ENCODE peak calls at places on chromosomes 13 and 19, in six cellular contexts. One of them, this sample, is unnamed.
A peak's percentile ranks its signal among the peaks of the same experiment; 100 is the strongest.

GRCh38 chr19:46408611-46409039 is 4.7 kb downstream of the CCDC8 start:
- DNase-seq in effector CD8-positive, alpha-beta T cell: no peak
- DNase-seq in left colon: peak; percentile 47
- DNase-seq in EH: peak; percentile 53
- DNase-seq in putamen: no peak
- DNase-seq in renal cortical epithelial cell: peak; percentile 65
- DNase-seq in this sample: no peak

GRCh38 chr13:107407074-107407473 is 808.3 kb downstream of the LIG4 start:
- DNase-seq in EH: no peak
- DNase-seq in putamen: no peak
- DNase-seq in effector CD8-positive, alpha-beta T cell: no peak
- DNase-seq in left colon: no peak
- DNase-seq in renal cortical epithelial cell: no peak
- DNase-seq in this sample: no peak

GRCh38 chr19:41352609-41353465 is 885 bp downstream of the TGFB1 start:
- DNase-seq in effector CD8-positive, alpha-beta T cell: peak; percentile 60
- DNase-seq in EH: peak; percentile 64
- DNase-seq in renal cortical epithelial cell: peak; percentile 22
- DNase-seq in putamen: no peak
- DNase-seq in left colon: no peak
- DNase-seq in this sample: no peak

GRCh38 chr19:17719730-17720486 is 628 bp downstream of the MAP1S start:
- DNase-seq in left colon: peak; percentile 61
- DNase-seq in effector CD8-positive, alpha-beta T cell: no peak
- DNase-seq in EH: no peak
- DNase-seq in putamen: peak; percentile 61
- DNase-seq in renal cortical epithelial cell: no peak
- DNase-seq in this sample: no peak

GRCh38 chr19:54035215-54036178 is 28.2 kb downstream of the VSTM1 start:
- DNase-seq in EH: peak; percentile 94
- DNase-seq in renal cortical epithelial cell: peak; percentile 49
- DNase-seq in effector CD8-positive, alpha-beta T cell: no peak
- DNase-seq in putamen: no peak
- DNase-seq in left colon: no peak
- DNase-seq in this sample: peak; percentile 32

GRCh38 chr19:3664879-3665642 is 35.2 kb downstream of the PIP5K1C start:
- DNase-seq in putamen: no peak
- DNase-seq in renal cortical epithelial cell: no peak
- DNase-seq in effector CD8-positive, alpha-beta T cell: no peak
- DNase-seq in left colon: no peak
- DNase-seq in EH: no peak
- DNase-seq in this sample: no peak

GRCh38 chr19:45440873-45441654 is 17.3 kb upstream of the ERCC1 start:
- DNase-seq in effector CD8-positive, alpha-beta T cell: no peak
- DNase-seq in renal cortical epithelial cell: no peak
- DNase-seq in left colon: no peak
- DNase-seq in putamen: no peak
- DNase-seq in EH: peak; percentile 76
- DNase-seq in this sample: no peak

GRCh38 chr19:18234194-18234593 is 8.0 kb upstream of the PDE4C start:
- DNase-seq in putamen: no peak
- DNase-seq in effector CD8-positive, alpha-beta T cell: no peak
- DNase-seq in EH: no peak
- DNase-seq in renal cortical epithelial cell: no peak
- DNase-seq in left colon: no peak
- DNase-seq in this sample: no peak

GRCh38 chr19:1465191-1466016 is 13.6 kb downstream of the C19orf25 start:
- DNase-seq in left colon: peak; percentile 35
- DNase-seq in renal cortical epithelial cell: peak; percentile 19
- DNase-seq in EH: peak; percentile 71
- DNase-seq in putamen: no peak
- DNase-seq in effector CD8-positive, alpha-beta T cell: no peak
- DNase-seq in this sample: no peak

GRCh38 chr13:26946675-26947342 is 186.2 kb upstream of the GPR12 start:
- DNase-seq in renal cortical epithelial cell: peak; percentile 75
- DNase-seq in putamen: no peak
- DNase-seq in EH: peak; percentile 67
- DNase-seq in left colon: no peak
- DNase-seq in effector CD8-positive, alpha-beta T cell: no peak
- DNase-seq in this sample: no peak

GRCh38 chr13:93922063-93922462 is 557.4 kb downstream of the DCT start:
- DNase-seq in renal cortical epithelial cell: no peak
- DNase-seq in putamen: no peak
- DNase-seq in EH: no peak
- DNase-seq in left colon: no peak
- DNase-seq in effector CD8-positive, alpha-beta T cell: no peak
- DNase-seq in this sample: no peak

GRCh38 chr13:110343241-110343865 is 36.3 kb downstream of the COL4A2 start:
- DNase-seq in left colon: no peak
- DNase-seq in renal cortical epithelial cell: peak; percentile 74
- DNase-seq in EH: no peak
- DNase-seq in effector CD8-positive, alpha-beta T cell: no peak
- DNase-seq in putamen: no peak
- DNase-seq in this sample: no peak

GRCh38 chr13:99346328-99347070 is 39.3 kb upstream of the GPR183 start:
- DNase-seq in effector CD8-positive, alpha-beta T cell: no peak
- DNase-seq in putamen: no peak
- DNase-seq in renal cortical epithelial cell: no peak
- DNase-seq in left colon: no peak
- DNase-seq in EH: no peak
- DNase-seq in this sample: no peak

GRCh38 chr19:28213476-28214082 is 999.4 kb downstream of the UQCRFS1 start:
- DNase-seq in effector CD8-positive, alpha-beta T cell: no peak
- DNase-seq in left colon: no peak
- DNase-seq in EH: no peak
- DNase-seq in renal cortical epithelial cell: peak; percentile 52
- DNase-seq in putamen: no peak
- DNase-seq in this sample: no peak

GRCh38 chr19:55444720-55445045 is 1.6 kb upstream of the SHISA7 start:
- DNase-seq in putamen: no peak
- DNase-seq in effector CD8-positive, alpha-beta T cell: no peak
- DNase-seq in left colon: no peak
- DNase-seq in renal cortical epithelial cell: no peak
- DNase-seq in EH: no peak
- DNase-seq in this sample: no peak

GRCh38 chr13:20146381-20146780 is 14.5 kb downstream of the GJA3 start:
- DNase-seq in putamen: no peak
- DNase-seq in effector CD8-positive, alpha-beta T cell: no peak
- DNase-seq in EH: no peak
- DNase-seq in left colon: no peak
- DNase-seq in renal cortical epithelial cell: no peak
- DNase-seq in this sample: no peak

GRCh38 chr13:20847298-20847697 is 55.2 kb downstream of the XPO4 start:
- DNase-seq in putamen: no peak
- DNase-seq in left colon: no peak
- DNase-seq in renal cortical epithelial cell: no peak
- DNase-seq in effector CD8-positive, alpha-beta T cell: no peak
- DNase-seq in EH: no peak
- DNase-seq in this sample: no peak

GRCh38 chr13:98133949-98134348 is 8.9 kb upstream of the FARP1 start:
- DNase-seq in putamen: no peak
- DNase-seq in effector CD8-positive, alpha-beta T cell: no peak
- DNase-seq in EH: no peak
- DNase-seq in renal cortical epithelial cell: peak; percentile 68
- DNase-seq in left colon: no peak
- DNase-seq in this sample: no peak

GRCh38 chr13:44249439-44249838 is 124.2 kb upstream of the SERP2 start:
- DNase-seq in renal cortical epithelial cell: peak; percentile 75
- DNase-seq in EH: peak; percentile 81
- DNase-seq in effector CD8-positive, alpha-beta T cell: no peak
- DNase-seq in putamen: no peak
- DNase-seq in left colon: peak; percentile 52
- DNase-seq in this sample: peak; percentile 74

GRCh38 chr13:113670541-113670940 is 3.5 kb downstream of the GRK1 start:
- DNase-seq in effector CD8-positive, alpha-beta T cell: no peak
- DNase-seq in putamen: no peak
- DNase-seq in EH: no peak
- DNase-seq in renal cortical epithelial cell: no peak
- DNase-seq in left colon: no peak
- DNase-seq in this sample: no peak

GRCh38 chr19:44696939-44697669 is 1.8 kb upstream of the CEACAM16 start:
- DNase-seq in renal cortical epithelial cell: no peak
- DNase-seq in putamen: no peak
- DNase-seq in left colon: no peak
- DNase-seq in EH: no peak
- DNase-seq in effector CD8-positive, alpha-beta T cell: no peak
- DNase-seq in this sample: no peak

GRCh38 chr19:5104871-5105351 is 136.0 kb downstream of the KDM4B start:
- DNase-seq in left colon: no peak
- DNase-seq in effector CD8-positive, alpha-beta T cell: no peak
- DNase-seq in renal cortical epithelial cell: no peak
- DNase-seq in putamen: no peak
- DNase-seq in EH: no peak
- DNase-seq in this sample: no peak

GRCh38 chr19:41407271-41407670 is 9.7 kb downstream of the BCKDHA start:
- DNase-seq in left colon: no peak
- DNase-seq in EH: no peak
- DNase-seq in putamen: no peak
- DNase-seq in renal cortical epithelial cell: no peak
- DNase-seq in effector CD8-positive, alpha-beta T cell: no peak
- DNase-seq in this sample: no peak

GRCh38 chr13:27406178-27406939 is 18.1 kb upstream of the GTF3A start:
- DNase-seq in left colon: no peak
- DNase-seq in EH: peak; percentile 53
- DNase-seq in renal cortical epithelial cell: peak; percentile 59
- DNase-seq in effector CD8-positive, alpha-beta T cell: no peak
- DNase-seq in putamen: no peak
- DNase-seq in this sample: no peak

GRCh38 chr19:2270157-2270571 is 11.8 kb downstream of the PEAK3 start:
- DNase-seq in effector CD8-positive, alpha-beta T cell: peak; percentile 41
- DNase-seq in renal cortical epithelial cell: no peak
- DNase-seq in left colon: peak; percentile 61
- DNase-seq in EH: peak; percentile 39
- DNase-seq in putamen: no peak
- DNase-seq in this sample: no peak

GRCh38 chr19:355134-355533 is 10.5 kb upstream of the MIER2 start:
- DNase-seq in effector CD8-positive, alpha-beta T cell: no peak
- DNase-seq in left colon: no peak
- DNase-seq in EH: no peak
- DNase-seq in putamen: no peak
- DNase-seq in renal cortical epithelial cell: no peak
- DNase-seq in this sample: no peak

GRCh38 chr13:51978836-51979556 is 32.3 kb downstream of the ATP7B start:
- DNase-seq in renal cortical epithelial cell: no peak
- DNase-seq in left colon: peak; percentile 52
- DNase-seq in EH: no peak
- DNase-seq in effector CD8-positive, alpha-beta T cell: no peak
- DNase-seq in putamen: no peak
- DNase-seq in this sample: no peak

GRCh38 chr19:30304540-30304939 is 67.6 kb upstream of the ZNF536 start:
- DNase-seq in putamen: no peak
- DNase-seq in left colon: no peak
- DNase-seq in EH: no peak
- DNase-seq in effector CD8-positive, alpha-beta T cell: no peak
- DNase-seq in renal cortical epithelial cell: no peak
- DNase-seq in this sample: no peak

GRCh38 chr19:42271045-42271419 is 2.0 kb downstream of the CIC start:
- DNase-seq in effector CD8-positive, alpha-beta T cell: no peak
- DNase-seq in left colon: peak; percentile 36
- DNase-seq in renal cortical epithelial cell: no peak
- DNase-seq in EH: peak; percentile 27
- DNase-seq in putamen: no peak
- DNase-seq in this sample: no peak

GRCh38 chr13:73522937-73523336 is 464.1 kb downstream of the KLF5 start:
- DNase-seq in EH: no peak
- DNase-seq in putamen: no peak
- DNase-seq in renal cortical epithelial cell: no peak
- DNase-seq in left colon: no peak
- DNase-seq in effector CD8-positive, alpha-beta T cell: no peak
- DNase-seq in this sample: no peak

GRCh38 chr13:20525144-20525600 is 485 bp downstream of the CRYL1 start:
- DNase-seq in left colon: peak; percentile 49
- DNase-seq in renal cortical epithelial cell: no peak
- DNase-seq in EH: peak; percentile 22
- DNase-seq in effector CD8-positive, alpha-beta T cell: no peak
- DNase-seq in putamen: peak; percentile 30
- DNase-seq in this sample: no peak

GRCh38 chr19:46839752-46840151 is 10.9 kb downstream of the AP2S1 start:
- DNase-seq in renal cortical epithelial cell: no peak
- DNase-seq in left colon: peak; percentile 76
- DNase-seq in effector CD8-positive, alpha-beta T cell: no peak
- DNase-seq in EH: peak; percentile 62
- DNase-seq in putamen: no peak
- DNase-seq in this sample: no peak

GRCh38 chr19:2529473-2529918 is 53.6 kb downstream of the GADD45B start:
- DNase-seq in putamen: no peak
- DNase-seq in renal cortical epithelial cell: peak; percentile 87
- DNase-seq in effector CD8-positive, alpha-beta T cell: no peak
- DNase-seq in EH: peak; percentile 95
- DNase-seq in left colon: no peak
- DNase-seq in this sample: no peak

GRCh38 chr19:19404879-19405860 is at the start of gene GATAD2A:
- DNase-seq in effector CD8-positive, alpha-beta T cell: peak; percentile 89
- DNase-seq in putamen: peak; percentile 94
- DNase-seq in EH: peak; percentile 93
- DNase-seq in left colon: peak; percentile 90
- DNase-seq in renal cortical epithelial cell: peak; percentile 80
- DNase-seq in this sample: peak; percentile 70

GRCh38 chr13:43195551-43195950 is 172.2 kb downstream of the DNAJC15 start:
- DNase-seq in effector CD8-positive, alpha-beta T cell: no peak
- DNase-seq in left colon: no peak
- DNase-seq in putamen: no peak
- DNase-seq in EH: no peak
- DNase-seq in renal cortical epithelial cell: no peak
- DNase-seq in this sample: no peak

GRCh38 chr13:49829715-49830114 is 37.2 kb upstream of the KPNA3 start:
- DNase-seq in effector CD8-positive, alpha-beta T cell: no peak
- DNase-seq in putamen: no peak
- DNase-seq in renal cortical epithelial cell: no peak
- DNase-seq in left colon: no peak
- DNase-seq in EH: no peak
- DNase-seq in this sample: no peak

GRCh38 chr13:113597386-113598080 is 13.0 kb downstream of the TFDP1 start:
- DNase-seq in EH: no peak
- DNase-seq in left colon: no peak
- DNase-seq in renal cortical epithelial cell: no peak
- DNase-seq in effector CD8-positive, alpha-beta T cell: no peak
- DNase-seq in putamen: no peak
- DNase-seq in this sample: no peak

GRCh38 chr13:43122706-43123268 is 99.4 kb downstream of the DNAJC15 start:
- DNase-seq in left colon: no peak
- DNase-seq in EH: no peak
- DNase-seq in effector CD8-positive, alpha-beta T cell: no peak
- DNase-seq in putamen: no peak
- DNase-seq in renal cortical epithelial cell: no peak
- DNase-seq in this sample: no peak

GRCh38 chr13:112954488-112955270 is 14.3 kb upstream of the MCF2L start:
- DNase-seq in putamen: no peak
- DNase-seq in effector CD8-positive, alpha-beta T cell: no peak
- DNase-seq in renal cortical epithelial cell: no peak
- DNase-seq in EH: no peak
- DNase-seq in left colon: peak; percentile 21
- DNase-seq in this sample: no peak

GRCh38 chr13:97834255-97834654 is 119.2 kb upstream of the IPO5 start:
- DNase-seq in EH: no peak
- DNase-seq in renal cortical epithelial cell: no peak
- DNase-seq in putamen: no peak
- DNase-seq in left colon: no peak
- DNase-seq in effector CD8-positive, alpha-beta T cell: no peak
- DNase-seq in this sample: no peak

This sample was measured in brain pericyte.